ENCODE peak calls at places on chromosomes 16 and 17, in six cellular contexts. K, T, O, D, S and Z are unnamed samples.
A peak's percentile ranks its signal among the peaks of the same experiment; 100 is the strongest.

GRCh38 chr17:49519781-49520180 is 24.7 kb downstream of the NGFR start:
- DNase-seq in K (no peak), T (no peak), O (no peak), S (no peak), D (no peak), Z (peak; percentile 57)

GRCh38 chr16:57188711-57189002 is 2.5 kb downstream of the RSPRY1 start:
- DNase-seq in O (no peak), T (no peak), D (no peak), K (no peak), S (no peak), Z (no peak)

GRCh38 chr17:29867643-29868181 is 62.3 kb downstream of the SSH2 start:
- DNase-seq in D (no peak), T (no peak), K (no peak), S (no peak), O (no peak), Z (no peak)

GRCh38 chr17:60641126-60641525 is 36.5 kb upstream of the BCAS3 start:
- DNase-seq in S (peak; percentile 47), D (no peak), T (peak; percentile 62), K (no peak), O (no peak), Z (no peak)

GRCh38 chr17:48812001-48812400 is 5.0 kb downstream of the TTLL6 start:
- DNase-seq in S (no peak), K (no peak), O (no peak), T (no peak), D (peak; percentile 22), Z (no peak)

GRCh38 chr16:31202402-31203385 is at the start of gene PYCARD:
- DNase-seq in D (peak; percentile 40), O (peak; percentile 50), K (peak; percentile 90), T (peak; percentile 43), S (peak; percentile 32), Z (peak; percentile 85)

GRCh38 chr17:80844418-80844990 is 147.1 kb upstream of the CHMP6 start:
- DNase-seq in S (no peak), O (no peak), K (peak; percentile 58), D (no peak), T (peak; percentile 52), Z (peak; percentile 84)

GRCh38 chr17:8359769-8360168 is 16.7 kb downstream of the KRABD2 start:
- DNase-seq in O (peak; percentile 82), T (peak; percentile 91), D (no peak), K (no peak), S (peak; percentile 84), Z (no peak)

GRCh38 chr16:85391769-85392583 is 221.1 kb upstream of the GSE1 start:
- DNase-seq in T (no peak), S (no peak), O (no peak), K (peak; percentile 44), D (peak; percentile 8), Z (no peak)

GRCh38 chr16:15950167-15950854 is 895 bp downstream of the ABCC1 start:
- DNase-seq in D (peak; percentile 18), T (peak; percentile 60), K (no peak), S (peak; percentile 63), O (peak; percentile 55), Z (peak; percentile 67)

GRCh38 chr16:84218961-84219360 is 20.9 kb downstream of the KCNG4 start:
- DNase-seq in O (no peak), K (no peak), S (no peak), D (no peak), T (no peak), Z (no peak)

GRCh38 chr16:67311607-67312449 is 14.7 kb downstream of the KCTD19 start:
- DNase-seq in O (peak; percentile 97), T (peak; percentile 100), K (no peak), S (peak; percentile 99), D (no peak), Z (no peak)

GRCh38 chr17:58679263-58680037 is 12.4 kb downstream of the TEX14 start:
- DNase-seq in T (peak; percentile 61), K (no peak), D (no peak), S (no peak), O (peak; percentile 82), Z (no peak)

GRCh38 chr16:7914738-7915137 is 582.1 kb downstream of the RBFOX1 start:
- DNase-seq in K (no peak), T (no peak), S (no peak), D (no peak), O (no peak), Z (no peak)

GRCh38 chr16:57178793-57179212 is 7.0 kb downstream of the PSME3IP1 start:
- DNase-seq in D (no peak), S (no peak), O (no peak), T (no peak), K (no peak), Z (no peak)

GRCh38 chr16:50550035-50550434 is 1.8 kb downstream of the NKD1 start:
- DNase-seq in D (peak; percentile 17), T (no peak), O (no peak), K (no peak), S (no peak), Z (no peak)

GRCh38 chr16:28883221-28883996 is 5.1 kb downstream of the ATP2A1 start:
- DNase-seq in K (no peak), O (no peak), S (no peak), D (no peak), T (no peak), Z (no peak)

GRCh38 chr17:38444151-38444550 is 15.9 kb downstream of the ARHGAP23 start:
- DNase-seq in K (peak; percentile 82), T (peak; percentile 51), D (peak; percentile 64), S (peak; percentile 65), O (peak; percentile 75), Z (no peak)

GRCh38 chr17:44610871-44611270 is 45.4 kb upstream of the MEIOC start:
- DNase-seq in D (no peak), O (peak; percentile 55), K (no peak), S (peak; percentile 58), T (peak; percentile 26), Z (no peak)

GRCh38 chr17:56160395-56160889 is 7.2 kb downstream of the ANKFN1 start:
- DNase-seq in T (no peak), K (no peak), D (no peak), S (no peak), O (no peak), Z (no peak)

GRCh38 chr16:4664538-4665418 is 28.6 kb upstream of the NUDT16L1 start:
- DNase-seq in O (no peak), S (no peak), K (peak; percentile 81), T (peak; percentile 23), D (no peak), Z (no peak)

GRCh38 chr17:12644623-12645022 is 21.1 kb upstream of the MYOCD start:
- DNase-seq in T (no peak), O (no peak), D (no peak), S (no peak), K (no peak), Z (no peak)

GRCh38 chr17:238964-239259 is 57.5 kb upstream of the DOC2B start:
- DNase-seq in T (no peak), S (no peak), K (peak; percentile 43), O (no peak), D (peak; percentile 9), Z (peak; percentile 50)

GRCh38 chr16:81473066-81473488 is 28.5 kb downstream of the CMIP start:
- DNase-seq in K (no peak), S (no peak), T (no peak), D (no peak), O (no peak), Z (no peak)

GRCh38 chr17:34070712-34071111 is 184.4 kb upstream of the CCL2 start:
- DNase-seq in T (no peak), K (no peak), O (no peak), S (no peak), D (no peak), Z (no peak)

DNA sequence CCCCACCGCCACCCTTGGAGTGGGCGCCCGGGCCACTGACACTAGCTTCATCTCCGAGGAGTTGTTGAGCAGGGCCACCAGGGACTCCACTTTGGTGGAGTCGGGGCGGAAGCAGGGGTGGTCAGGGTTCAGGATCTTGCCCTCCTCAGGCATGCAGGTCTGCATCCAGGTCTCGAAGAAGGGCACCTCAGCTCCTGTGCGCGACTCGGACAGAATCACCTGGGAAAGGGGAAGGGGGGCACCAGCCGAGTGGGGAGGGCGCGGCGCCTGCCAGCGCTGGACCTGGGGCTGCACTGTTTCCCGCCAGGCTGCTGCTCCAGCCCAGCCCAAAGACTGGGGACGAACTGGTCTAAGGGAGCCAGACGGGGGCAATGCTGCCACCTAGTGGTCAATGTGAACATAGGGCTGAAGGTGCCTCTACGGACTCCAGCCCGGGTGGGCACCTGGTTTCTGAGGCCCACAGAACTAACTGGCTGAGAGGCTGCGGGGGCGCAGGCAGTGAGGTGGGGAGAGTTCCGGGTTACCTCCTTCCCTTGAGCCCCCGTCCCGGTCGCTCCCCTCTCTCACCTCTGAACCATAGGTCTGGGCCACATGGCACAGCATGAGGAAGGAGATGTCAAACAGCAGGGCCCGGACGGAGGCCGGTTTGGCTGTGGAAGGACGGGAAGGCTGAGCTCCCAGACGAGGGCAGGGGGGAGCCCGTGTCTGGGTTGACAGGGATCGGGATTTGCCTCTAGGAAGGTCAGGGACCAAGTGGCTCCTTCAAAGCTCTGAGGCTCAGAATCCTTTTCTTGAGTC is 11.8 kb downstream of the CSF3 start:
- DNase-seq in D (peak; percentile 88), K (peak; percentile 86), S (peak; percentile 72), O (peak; percentile 86), T (peak; percentile 66), Z (no peak)
- TF ChIP-seq CTCF in D (peak; percentile 88), K (peak; percentile 95), S (peak; percentile 78), O (peak; percentile 89), T (peak; percentile 85), Z (peak; percentile 95)

GRCh38 chr16:70151941-70152509 is 21.6 kb upstream of the CLEC18C start:
- DNase-seq in O (no peak), T (peak; percentile 52), K (no peak), S (no peak), D (no peak), Z (no peak)

GRCh38 chr16:70151391-70151790 is 22.2 kb upstream of the CLEC18C start:
- DNase-seq in D (no peak), T (no peak), K (no peak), S (no peak), O (no peak), Z (no peak)

GRCh38 chr16:70156207-70156978 is 17.2 kb upstream of the CLEC18C start:
- DNase-seq in O (no peak), T (no peak), D (no peak), S (no peak), K (no peak), Z (no peak)

GRCh38 chr16:70157105-70157476 is 16.5 kb upstream of the CLEC18C start:
- DNase-seq in K (no peak), T (no peak), D (no peak), O (no peak), S (no peak), Z (no peak)

GRCh38 chr16:70152578-70153302 is 20.8 kb upstream of the CLEC18C start:
- DNase-seq in D (no peak), T (no peak), K (no peak), O (no peak), S (no peak), Z (no peak)
- TF ChIP-seq CTCF in D (no peak), T (no peak), K (no peak), O (no peak), S (no peak), Z (no peak)

GRCh38 chr17:76370261-76370993 is 14.0 kb upstream of the SPHK1 start:
- DNase-seq in K (no peak), T (peak; percentile 97), S (peak; percentile 99), D (peak; percentile 72), O (peak; percentile 92), Z (no peak)
- TF ChIP-seq CTCF in K (peak; percentile 56), T (peak; percentile 52), S (peak; percentile 71), D (no peak), O (peak; percentile 48), Z (peak; percentile 77)

DNA sequence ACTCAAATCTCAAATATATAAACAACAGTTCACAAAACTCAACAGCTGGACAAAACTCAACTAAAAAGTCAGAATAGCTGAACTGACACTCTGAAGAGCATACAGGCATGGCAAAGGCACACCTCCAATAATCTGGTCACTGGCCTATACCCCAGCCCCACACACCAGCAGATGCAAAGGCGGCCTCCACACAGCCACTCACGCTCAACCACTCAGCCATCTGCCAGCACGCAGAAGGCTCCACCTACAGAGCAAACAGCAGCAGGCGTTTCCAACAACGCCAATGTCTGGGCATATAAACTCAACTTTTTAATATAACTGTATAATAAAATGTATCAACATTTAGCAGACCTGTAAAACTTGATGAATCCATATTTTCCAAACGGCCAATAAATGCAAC is 17.2 kb downstream of the USP7 start:
- DNase-seq in S (no peak), D (peak; percentile 36), T (no peak), O (no peak), K (no peak), Z (peak; percentile 35)
- TF ChIP-seq CTCF in S (no peak), D (no peak), T (no peak), O (no peak), K (no peak), Z (no peak)